ENCODE peak calls at places on chromosomes 11 and 22, in six cellular contexts. C, J, U, H, Y and R are unnamed samples.

GRCh38 chr22:33242078-33242477 is 183.9 kb upstream of the SYN3 start:
- DNase-seq in C (no peak), J (no peak), U (no peak), H (no peak), Y (no peak), R (no peak)

GRCh38 chr11:12692238-12693074 is 18.2 kb downstream of the TEAD1 start:
- DNase-seq in C (peak), J (peak), U (peak), H (peak), Y (peak), R (peak)

GRCh38 chr11:134026655-134027343 is 42.1 kb upstream of the JAM3 start:
- DNase-seq in C (no peak), J (no peak), U (no peak), H (peak), Y (no peak), R (no peak)

GRCh38 chr22:38782402-38783094 is 11.4 kb downstream of the DNAL4 start:
- DNase-seq in C (peak), J (no peak), U (no peak), H (no peak), Y (no peak), R (no peak)

GRCh38 chr11:126104420-126104819 is 41.8 kb upstream of the CDON start:
- DNase-seq in C (no peak), J (no peak), U (no peak), H (no peak), Y (no peak), R (no peak)

GRCh38 chr11:134153147-134153905 is 70.4 kb downstream of the NCAPD3 start:
- DNase-seq in C (no peak), J (no peak), U (no peak), H (no peak), Y (no peak), R (no peak)

GRCh38 chr11:34756591-34756990 is 135.7 kb downstream of the EHF start:
- DNase-seq in C (no peak), J (no peak), U (no peak), H (no peak), Y (no peak), R (no peak)

GRCh38 chr11:121226415-121227263 is 65.9 kb upstream of the SC5D start:
- DNase-seq in C (no peak), J (peak), U (no peak), H (no peak), Y (no peak), R (no peak)

GRCh38 chr22:46049726-46050450 is 72.9 kb upstream of the WNT7B start:
- DNase-seq in C (no peak), J (no peak), U (no peak), H (no peak), Y (no peak), R (no peak)

GRCh38 chr11:35190804-35191348 is 51.9 kb downstream of the CD44 start:
- DNase-seq in C (no peak), J (no peak), U (no peak), H (no peak), Y (no peak), R (no peak)

GRCh38 chr11:95516786-95517185 is 272.8 kb downstream of the FAM76B start:
- DNase-seq in C (no peak), J (no peak), U (no peak), H (no peak), Y (no peak), R (no peak)

GRCh38 chr11:58549644-58550043 is 26.0 kb downstream of the LPXN start:
- DNase-seq in C (no peak), J (no peak), U (no peak), H (no peak), Y (no peak), R (no peak)

GRCh38 chr11:121482231-121483129 is 29.7 kb upstream of the SORL1-AS1 start:
- DNase-seq in C (no peak), J (no peak), U (no peak), H (no peak), Y (no peak), R (no peak)

GRCh38 chr22:39279170-39279850 is 34.5 kb upstream of the PDGFB start:
- DNase-seq in C (no peak), J (no peak), U (no peak), H (no peak), Y (no peak), R (no peak)

GRCh38 chr11:17703951-17704350 is 15.4 kb upstream of the MYOD1 start:
- DNase-seq in C (no peak), J (peak), U (no peak), H (no peak), Y (no peak), R (no peak)

GRCh38 chr22:46849951-46850350 is 87.5 kb downstream of the TBC1D22A start:
- DNase-seq in C (no peak), J (no peak), U (no peak), H (no peak), Y (no peak), R (no peak)

GRCh38 chr22:23217171-23218052 is 37.1 kb downstream of the BCR start:
- DNase-seq in C (no peak), J (no peak), U (no peak), H (no peak), Y (peak), R (no peak)

GRCh38 chr11:108698844-108699642 is 34.2 kb downstream of the DDX10 start:
- DNase-seq in C (no peak), J (no peak), U (no peak), H (no peak), Y (no peak), R (no peak)

GRCh38 chr11:117198613-117199012 is 557 bp upstream of the TAGLN start:
- DNase-seq in C (no peak), J (no peak), U (no peak), H (no peak), Y (peak), R (no peak)

GRCh38 chr11:117197006-117197405 is 2.2 kb upstream of the TAGLN start:
- DNase-seq in C (no peak), J (no peak), U (no peak), H (no peak), Y (peak), R (no peak)

GRCh38 chr11:117199061-117199915 is at the start of gene TAGLN:
- DNase-seq in C (peak), J (no peak), U (peak), H (no peak), Y (peak), R (no peak)

GRCh38 chr11:117195761-117196160 is 3.4 kb upstream of the TAGLN start:
- DNase-seq in C (no peak), J (no peak), U (no peak), H (no peak), Y (peak), R (no peak)

DNA sequence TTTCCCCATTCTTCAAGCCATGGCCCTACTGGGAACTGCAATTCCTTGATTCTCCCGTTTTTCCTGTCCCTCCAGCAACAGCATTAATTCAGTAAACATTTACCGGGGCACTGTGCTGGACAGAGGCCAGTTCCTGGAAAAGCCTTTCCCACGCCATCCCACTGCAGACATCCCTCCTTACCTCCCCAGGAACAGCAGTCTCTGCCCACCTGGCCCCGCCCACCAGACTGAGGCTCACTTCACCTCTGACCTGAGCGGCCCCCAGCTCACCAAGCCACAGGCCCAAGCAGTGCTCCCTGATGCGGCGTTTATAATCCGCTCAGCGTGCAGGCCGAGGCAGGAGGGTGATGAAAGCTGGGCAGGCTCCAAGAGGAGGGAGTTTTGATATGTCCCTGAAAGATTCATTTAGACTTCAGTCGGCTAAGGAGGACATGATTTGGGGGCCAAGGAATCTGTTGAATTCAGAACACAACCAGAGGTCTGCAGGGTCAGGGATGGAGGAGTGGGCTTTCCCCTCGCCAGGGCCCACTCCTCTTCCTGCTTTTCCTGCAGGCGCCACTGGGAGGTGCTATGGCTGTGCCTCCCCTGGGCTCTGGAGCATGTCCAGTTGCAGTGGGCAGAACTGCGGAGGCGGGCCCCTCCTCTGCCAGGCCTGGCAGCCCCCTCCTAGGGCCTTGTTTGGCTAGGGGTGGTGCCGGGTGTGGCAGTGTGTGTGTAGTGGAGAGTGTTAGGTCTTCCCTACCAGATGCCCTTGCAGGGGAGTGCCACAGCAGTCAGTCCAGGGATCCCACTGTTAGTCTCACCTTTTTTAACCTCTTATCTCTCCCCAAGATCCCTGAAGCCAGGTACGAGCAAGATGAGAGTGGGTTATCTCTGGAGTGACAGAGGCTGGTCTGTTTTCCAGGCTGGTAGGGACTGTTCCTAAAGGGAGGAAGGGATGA is 1.4 kb upstream of the TAGLN start:
- DNase-seq in C (no peak), J (no peak), U (peak), H (peak), Y (peak), R (no peak)
- H3K4me3 ChIP-seq in C (peak), J (no peak), U (peak), H (no peak), Y (no peak), R (no peak)

DNA sequence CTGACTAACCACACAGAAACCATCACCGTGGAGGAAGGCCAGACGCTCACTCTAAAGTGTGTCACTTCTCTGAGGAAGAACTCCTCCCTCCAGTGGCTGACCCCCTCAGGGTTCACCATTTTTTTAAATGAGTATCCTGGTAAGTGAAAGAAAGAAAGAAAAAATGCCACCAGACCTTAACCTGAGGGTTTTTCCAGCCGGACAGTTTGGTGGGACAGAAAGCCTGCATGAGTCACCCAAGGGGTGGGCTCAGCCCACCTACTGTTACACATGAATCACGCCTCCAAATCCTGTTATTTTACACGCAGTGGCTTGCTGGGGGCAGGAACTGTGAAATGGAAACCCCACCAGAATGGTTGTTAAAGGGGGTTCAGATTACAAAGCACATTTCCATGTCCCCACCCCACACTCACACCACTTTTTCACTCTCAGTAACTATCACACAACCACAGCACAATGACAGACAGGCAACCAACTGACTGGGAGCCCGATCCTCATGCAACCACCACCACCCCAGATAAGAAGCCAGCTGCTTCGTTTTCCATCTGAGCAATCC is 11.9 kb downstream of the CRTAM start:
- DNase-seq in C (peak), J (no peak), U (no peak), H (no peak), Y (no peak), R (no peak)
- TF ChIP-seq CTCF in C (no peak), J (no peak), U (no peak), H (no peak), Y (no peak), R (no peak)

GRCh38 chr11:22089609-22090008 is 103.3 kb upstream of the ANO5 start:
- DNase-seq in C (no peak), J (no peak), U (no peak), H (no peak), Y (no peak), R (no peak)
- H3K4me3 ChIP-seq in C (no peak), J (no peak), U (no peak), H (no peak), Y (no peak), R (no peak)

DNA sequence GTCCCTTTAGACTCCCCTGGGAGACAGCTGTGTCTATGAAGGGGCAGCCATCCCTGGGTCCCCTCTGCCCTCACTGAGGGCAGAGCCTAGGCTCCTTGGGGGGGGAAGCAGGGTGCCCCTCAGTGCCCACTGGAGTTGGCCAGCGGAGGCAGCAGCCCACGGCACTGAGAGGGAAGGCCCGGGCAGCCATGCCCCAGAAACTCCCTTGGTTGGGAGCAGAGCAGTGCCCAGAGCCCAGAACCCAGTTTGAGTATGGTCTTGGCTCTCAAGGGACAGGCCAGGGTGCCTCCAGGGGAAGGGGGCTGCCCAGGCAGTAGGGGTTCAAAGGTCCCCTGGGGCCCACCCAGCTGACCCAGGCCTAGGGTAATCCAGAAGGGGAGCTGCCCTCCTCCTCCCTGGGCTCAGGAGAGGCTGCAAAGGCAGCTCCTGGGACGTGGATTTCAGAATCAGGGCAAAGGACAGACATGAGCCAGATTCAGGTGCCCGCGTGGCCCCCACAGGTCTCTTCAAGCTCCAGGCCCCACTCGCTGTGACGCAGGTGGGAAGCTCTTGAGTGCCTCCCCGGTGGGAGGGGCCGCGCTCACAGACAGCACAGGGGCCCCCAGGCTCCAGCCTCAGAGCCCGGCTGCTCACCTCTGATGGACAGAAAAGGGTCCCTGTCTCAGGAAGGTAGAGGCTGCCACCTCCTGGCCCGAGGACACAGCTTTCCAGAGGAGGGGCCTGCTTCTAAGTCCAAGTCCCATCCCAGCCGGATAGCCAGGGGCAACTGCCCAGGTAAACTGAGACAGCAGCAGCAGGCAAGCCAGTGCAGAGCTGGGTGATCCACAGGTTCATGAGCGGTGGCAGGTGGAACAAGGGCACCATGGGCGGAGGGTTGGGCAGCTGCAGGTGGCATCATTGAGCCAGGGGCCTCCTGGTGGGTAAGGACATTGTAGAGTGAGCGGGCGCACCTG is 2.6 kb downstream of the C11orf21 start:
- DNase-seq in C (no peak), J (no peak), U (no peak), H (peak), Y (no peak), R (no peak)
- TF ChIP-seq CTCF in C (peak), J (peak), U (no peak), H (no peak), Y (peak), R (peak)

DNA sequence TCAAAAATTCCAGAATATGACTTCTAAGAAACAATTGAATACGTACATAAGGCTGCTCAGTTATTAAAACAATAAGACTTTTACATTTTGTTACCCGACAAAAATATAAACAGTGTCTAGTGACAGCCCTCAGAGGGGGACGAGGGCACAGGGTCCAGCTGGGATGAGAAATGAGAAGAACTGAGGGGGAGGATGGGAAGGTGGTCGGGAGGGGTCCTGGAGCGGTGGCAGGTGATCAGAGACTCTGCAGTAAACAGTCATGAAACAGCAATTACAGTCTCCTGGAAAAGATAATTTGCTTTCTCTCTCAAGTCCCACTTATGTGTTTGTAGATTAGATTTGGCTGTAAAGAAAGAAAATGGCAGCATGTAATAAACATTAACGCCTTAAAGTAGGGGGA is 56.0 kb downstream of the PACSIN2 start:
- DNase-seq in C (no peak), J (no peak), U (no peak), H (no peak), Y (no peak), R (no peak)
- H3K4me3 ChIP-seq in C (no peak), J (no peak), U (no peak), H (no peak), Y (peak), R (peak)

DNA sequence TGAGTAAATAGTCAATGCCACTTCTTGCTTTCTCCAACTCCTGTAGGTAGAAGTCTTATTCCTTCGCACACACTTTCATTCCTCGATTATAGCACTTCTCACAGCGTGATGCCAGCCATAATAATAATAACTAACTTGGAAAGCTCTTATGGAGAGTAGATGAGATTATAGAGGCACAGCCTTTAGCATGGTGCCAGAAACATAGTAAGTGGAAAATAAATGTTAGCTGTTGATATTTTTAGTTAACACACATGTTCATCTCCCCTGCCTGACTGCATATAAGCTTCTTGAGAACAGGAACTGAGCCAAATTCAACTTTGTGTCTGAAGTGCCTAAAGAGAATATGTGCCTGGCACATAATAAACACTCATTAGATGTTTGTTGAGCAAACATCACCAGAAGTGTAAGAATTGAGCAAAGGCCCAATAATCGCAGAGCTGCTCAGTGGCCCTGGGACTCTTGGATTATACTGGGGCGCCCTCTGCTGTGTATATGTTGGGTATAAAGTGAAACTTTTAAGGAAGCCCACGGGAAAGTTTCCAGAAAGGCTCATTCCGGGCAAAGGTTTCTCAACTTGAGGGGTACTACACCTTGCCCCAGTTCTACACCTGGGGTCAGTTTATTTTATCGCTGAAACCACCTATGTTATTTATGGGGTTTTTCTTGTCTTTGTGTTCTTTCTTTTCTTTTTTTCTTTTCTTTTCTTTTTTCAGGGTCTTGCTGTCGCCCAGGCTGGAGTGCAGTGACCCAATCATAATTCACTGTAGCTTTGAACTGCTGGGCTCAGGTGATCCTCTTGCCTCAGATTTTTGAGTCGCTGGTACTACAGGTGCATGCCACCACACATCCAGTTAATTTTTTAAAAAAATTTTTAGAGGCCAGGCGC is 22.3 kb downstream of the SLN start:
- DNase-seq in C (peak), J (peak), U (peak), H (peak), Y (peak), R (peak)
- TF ChIP-seq CTCF in C (peak), J (peak), U (no peak), H (peak), Y (peak), R (peak)

DNA sequence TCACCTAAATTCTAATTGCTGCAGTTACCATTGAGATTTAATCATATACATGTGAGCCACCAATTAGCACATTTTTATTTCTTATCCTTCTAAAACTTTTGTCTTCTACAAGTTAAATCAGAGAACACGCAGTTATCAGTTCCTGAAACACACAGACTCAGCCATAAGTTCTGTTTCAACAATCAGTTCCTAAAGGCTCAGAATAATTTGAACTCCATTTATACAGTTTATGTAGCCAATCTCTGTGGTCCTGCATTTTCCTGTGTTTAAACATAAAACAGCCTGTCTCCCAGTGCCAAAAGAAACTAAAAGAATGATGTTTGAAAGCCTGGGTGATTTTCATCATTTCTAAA is 2.9 kb downstream of the PLAAT3 start:
- DNase-seq in C (peak), J (no peak), U (no peak), H (no peak), Y (no peak), R (no peak)
- H3K4me3 ChIP-seq in C (no peak), J (no peak), U (no peak), H (no peak), Y (peak), R (no peak)

GRCh38 chr11:64750361-64751054 is 6.6 kb upstream of the RASGRP2 start:
- DNase-seq in C (no peak), J (no peak), U (no peak), H (no peak), Y (no peak), R (no peak)
- TF ChIP-seq CTCF in C (peak), J (peak), U (no peak), H (no peak), Y (no peak), R (no peak)